ENCODE peak calls at places on chromosomes 6 and 20, in five cellular contexts. F is SK-N-MC, K is neural progenitor cell, U is HepG2, P is hepatocyte. L is an unnamed sample.

GRCh38 chr20:34083781-34084180 is 28.3 kb downstream of the EIF2S2 start:
- DNase-seq in U (no peak), F (no peak), K (no peak), P (no peak), L (no peak)

GRCh38 chr6:26142026-26142425 is 54.8 kb downstream of the HFE start:
- DNase-seq in U (no peak), F (no peak), P (no peak), K (no peak), L (no peak)

GRCh38 chr6:44700422-44700821 is 312.9 kb downstream of the CDC5L start:
- DNase-seq in F (no peak), P (no peak), U (no peak), K (no peak), L (no peak)

GRCh38 chr20:9498322-9498721 is 16.1 kb upstream of the LAMP5 start:
- DNase-seq in F (no peak), U (no peak), P (no peak), K (no peak), L (no peak)

GRCh38 chr20:10954137-10954840 is 280.5 kb upstream of the JAG1 start:
- DNase-seq in U (peak; percentile 18), K (no peak), P (no peak), F (no peak), L (no peak)

GRCh38 chr6:129140571-129140970 is 257.6 kb downstream of the LAMA2 start:
- DNase-seq in U (no peak), P (no peak), K (no peak), F (no peak), L (no peak)

GRCh38 chr6:20400476-20401402 is 940 bp upstream of the E2F3 start:
- DNase-seq in F (peak; percentile 65), P (peak; percentile 47), U (peak; percentile 50), K (peak; percentile 83), L (peak; percentile 84)

GRCh38 chr6:31660998-31661866 is 654 bp upstream of the C6orf47 start:
- DNase-seq in F (no peak), U (no peak), P (no peak), K (no peak), L (no peak)

GRCh38 chr20:24637941-24638340 is 168.5 kb downstream of the SYNDIG1 start:
- DNase-seq in P (no peak), K (no peak), U (no peak), F (no peak), L (no peak)

GRCh38 chr20:33746325-33746998 is 14.7 kb downstream of the ZNF341 start:
- DNase-seq in P (no peak), F (no peak), U (no peak), K (no peak), L (no peak)

GRCh38 chr20:35601021-35601973 is 14.3 kb upstream of the SPAG4 start:
- DNase-seq in F (no peak), K (peak; percentile 92), P (peak; percentile 88), U (peak; percentile 35), L (no peak)

GRCh38 chr20:57276221-57276620 is 9.8 kb upstream of the BMP7 start:
- DNase-seq in P (no peak), U (no peak), F (no peak), K (no peak), L (no peak)

GRCh38 chr6:89140347-89141159 is 5.3 kb upstream of the PM20D2 start:
- DNase-seq in P (peak; percentile 56), U (peak; percentile 82), K (no peak), F (no peak), L (no peak)

GRCh38 chr6:142323377-142323776 is 21.6 kb downstream of the ADGRG6 start:
- DNase-seq in U (peak; percentile 96), F (no peak), K (no peak), P (peak; percentile 81), L (no peak)

GRCh38 chr6:19024737-19025136 is 637.6 kb downstream of the RNF144B start:
- DNase-seq in F (peak; percentile 37), K (peak; percentile 75), U (peak; percentile 30), P (peak; percentile 79), L (peak; percentile 54)

GRCh38 chr6:26159417-26160273 is 72.4 kb downstream of the HFE start:
- DNase-seq in U (no peak), F (no peak), K (no peak), P (peak; percentile 32), L (no peak)

GRCh38 chr6:168902075-168902474 is 351.6 kb downstream of the THBS2 start:
- DNase-seq in U (no peak), P (no peak), K (no peak), F (no peak), L (no peak)

GRCh38 chr20:63542696-63543095 is 4.9 kb downstream of the SRMS start:
- DNase-seq in U (no peak), F (no peak), K (no peak), P (no peak), L (no peak)

DNA sequence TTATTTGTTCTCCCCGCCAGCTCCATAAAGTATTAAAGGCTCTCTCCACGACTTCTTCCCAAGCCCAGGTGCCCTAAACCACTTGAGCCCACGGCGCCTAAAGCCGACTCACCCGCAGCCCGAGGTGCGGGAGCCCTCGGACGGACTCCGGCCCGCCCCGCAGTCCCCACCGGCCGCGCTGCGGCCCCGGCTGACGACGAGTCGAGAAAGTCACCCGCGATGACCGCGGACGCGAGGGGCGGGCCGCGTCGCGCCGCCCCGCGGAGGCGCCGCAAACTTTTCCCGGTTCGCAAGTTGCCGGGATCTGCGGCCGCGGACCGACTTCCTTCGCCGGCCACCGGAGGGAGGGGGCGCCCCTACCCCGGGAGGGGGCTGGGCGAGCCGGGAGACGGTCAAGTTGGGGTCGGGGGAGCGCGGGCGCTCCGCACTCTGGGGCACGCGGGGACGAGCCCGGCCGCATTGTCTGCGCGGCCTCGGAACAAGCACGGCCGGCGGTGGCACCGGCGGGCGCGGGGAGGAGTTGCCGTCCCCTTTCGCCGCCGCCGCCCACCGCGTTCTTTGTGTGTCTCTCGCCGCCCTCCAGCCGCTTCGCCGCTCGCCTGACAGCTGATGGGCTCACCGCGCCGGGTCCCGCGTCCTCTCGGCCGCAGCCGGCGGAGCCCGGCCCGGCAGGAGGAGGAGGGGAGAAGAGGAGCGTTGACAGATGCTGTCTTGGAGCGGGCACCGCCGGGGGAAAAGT is 131.5 kb downstream of the OGFRL1 start:
- DNase-seq in U (no peak), K (peak; percentile 85), F (no peak), P (peak; percentile 70), L (no peak)
- TF ChIP-seq EZH2 in U (no peak), K (peak; percentile 57), F (no peak), P (no peak), L (no peak)

GRCh38 chr20:1893721-1894470 is 1.3 kb upstream of the SIRPA start:
- DNase-seq in U (peak; percentile 53), F (no peak), P (no peak), K (no peak), L (peak; percentile 4)
- TF ChIP-seq EZH2 in U (no peak), F (no peak), P (no peak), K (peak; percentile 32), L (no peak)

GRCh38 chr6:83853178-83853967 is at the start of gene RIPPLY2:
- DNase-seq in F (no peak), P (peak; percentile 33), U (no peak), K (peak; percentile 72), L (no peak)
- TF ChIP-seq EZH2 in F (no peak), P (peak; percentile 50), U (no peak), K (peak; percentile 82), L (no peak)

GRCh38 chr20:32536861-32537656 is 48.1 kb downstream of the NOL4L start:
- DNase-seq in F (no peak), K (peak; percentile 39), U (no peak), P (peak; percentile 89), L (no peak)
- TF ChIP-seq EZH2 in F (no peak), K (peak; percentile 10), U (no peak), P (no peak), L (no peak)